ENCODE peak calls at places on chromosome 22, in four cellular contexts. M is MM.1S, T is AG09309, Y is A549. G is an unnamed sample.

GRCh38 chr22:45310331-45311032 is 748 bp downstream of the FAM118A start:
- DNase-seq in M (no peak), Y (no peak), T (no peak), G (peak; percentile 35)

GRCh38 chr22:20268350-20269012 is 363 bp upstream of the RTN4R start:
- DNase-seq in T (no peak), M (peak; percentile 36), Y (peak; percentile 44), G (peak; percentile 53)

GRCh38 chr22:30266445-30267381 is at the start of gene OSM:
- DNase-seq in Y (no peak), T (no peak), M (no peak), G (peak; percentile 93)

GRCh38 chr22:22124374-22124773 is 120.2 kb upstream of the VPREB1 start:
- DNase-seq in Y (no peak), M (no peak), T (no peak), G (no peak)

GRCh38 chr22:45546333-45547015 is 43.8 kb downstream of the FBLN1 start:
- DNase-seq in Y (no peak), T (no peak), M (no peak), G (no peak)

GRCh38 chr22:26756675-26757293 is 99.4 kb downstream of the MIAT start:
- DNase-seq in M (peak; percentile 33), T (no peak), Y (no peak), G (no peak)

GRCh38 chr22:42281284-42281683 is 10.8 kb upstream of the TCF20 start:
- DNase-seq in Y (no peak), T (no peak), M (no peak), G (no peak)

GRCh38 chr22:17781319-17782031 is 7.2 kb upstream of the BID start:
- DNase-seq in T (peak; percentile 66), Y (peak; percentile 61), M (peak; percentile 82), G (peak; percentile 92)

GRCh38 chr22:46125816-46126770 is 24.2 kb upstream of the PPARA start:
- DNase-seq in Y (no peak), M (no peak), T (no peak), G (no peak)

GRCh38 chr22:44067033-44067432 is 42.9 kb downstream of the PARVB start:
- DNase-seq in M (no peak), T (no peak), Y (no peak), G (no peak)

GRCh38 chr22:45709866-45710265 is 38.2 kb downstream of the ATXN10 start:
- DNase-seq in Y (peak; percentile 77), T (no peak), M (no peak), G (no peak)

GRCh38 chr22:41857160-41857859 is 24.4 kb downstream of the SREBF2 start:
- DNase-seq in T (no peak), M (no peak), Y (peak; percentile 71), G (peak; percentile 61)

GRCh38 chr22:19965771-19966709 is 24.4 kb upstream of the TXNRD2 start:
- DNase-seq in T (no peak), Y (no peak), M (no peak), G (peak; percentile 35)

GRCh38 chr22:43945632-43946390 is 9.4 kb upstream of the SAMM50 start:
- DNase-seq in Y (peak; percentile 69), T (no peak), M (peak; percentile 38), G (peak; percentile 71)

GRCh38 chr22:30609260-30610185 is 2.5 kb downstream of the TCN2 start:
- DNase-seq in Y (peak; percentile 59), M (peak; percentile 92), T (peak; percentile 52), G (peak; percentile 24)

GRCh38 chr22:40076702-40077645 is 82.2 kb downstream of the FAM83F start:
- DNase-seq in T (no peak), M (no peak), Y (no peak), G (no peak)

GRCh38 chr22:19798320-19798665 is 37.7 kb downstream of the TBX1 start:
- DNase-seq in T (no peak), Y (no peak), M (no peak), G (no peak)

GRCh38 chr22:26131755-26132154 is 37.5 kb upstream of the SEZ6L start:
- DNase-seq in Y (no peak), M (no peak), T (no peak), G (no peak)

GRCh38 chr22:46902436-46902835 is 140.0 kb downstream of the TBC1D22A start:
- DNase-seq in T (no peak), M (no peak), Y (no peak), G (no peak)

GRCh38 chr22:32723632-32724031 is 77.9 kb upstream of the TIMP3 start:
- DNase-seq in M (peak; percentile 89), Y (no peak), T (peak; percentile 80), G (peak; percentile 90)

GRCh38 chr22:43060213-43060612 is 29.0 kb downstream of the TTLL1 start:
- DNase-seq in M (no peak), T (no peak), Y (peak; percentile 33), G (peak; percentile 62)

GRCh38 chr22:42399315-42400271 is 32.6 kb downstream of the NFAM1 start:
- DNase-seq in M (peak; percentile 85), T (no peak), Y (no peak), G (peak; percentile 33)

GRCh38 chr22:24498826-24499225 is 3.7 kb downstream of the UPB1 start:
- DNase-seq in T (no peak), Y (no peak), M (no peak), G (no peak)

GRCh38 chr22:20239063-20239950 is 28.8 kb downstream of the RTN4R start:
- DNase-seq in M (no peak), T (no peak), Y (no peak), G (no peak)

GRCh38 chr22:19674929-19675253 is 39.4 kb upstream of the SEPTIN5 start:
- DNase-seq in M (no peak), Y (no peak), T (no peak), G (no peak)

GRCh38 chr22:17167486-17167885 is 8.4 kb upstream of the HDHD5 start:
- DNase-seq in Y (no peak), T (no peak), M (no peak), G (no peak)

GRCh38 chr22:50218153-50218995 is 17.6 kb downstream of the SELENOO start:
- DNase-seq in Y (no peak), M (no peak), T (no peak), G (no peak)

GRCh38 chr22:32880906-32881596 is 79.5 kb downstream of the TIMP3 start:
- DNase-seq in Y (no peak), M (no peak), T (no peak), G (peak; percentile 4)

GRCh38 chr22:21927174-21927823 is 25.3 kb downstream of the PPM1F start:
- DNase-seq in M (no peak), Y (no peak), T (no peak), G (no peak)

GRCh38 chr22:21000215-21000986 is 1.5 kb downstream of the THAP7 start:
- DNase-seq in Y (no peak), T (no peak), M (no peak), G (peak; percentile 27)

GRCh38 chr22:46737105-46737975 is 712 bp downstream of the CERK start:
- DNase-seq in Y (no peak), M (peak; percentile 73), T (no peak), G (peak; percentile 65)

GRCh38 chr22:49301398-49302149 is 526.1 kb downstream of the BRD1 start:
- DNase-seq in T (no peak), M (no peak), Y (no peak), G (no peak)

GRCh38 chr22:37802310-37803194 is 5.2 kb upstream of the GCAT start:
- DNase-seq in M (no peak), Y (peak; percentile 45), T (no peak), G (peak; percentile 76)

GRCh38 chr22:19661156-19661555 is 53.1 kb upstream of the SEPTIN5 start:
- DNase-seq in T (no peak), M (no peak), Y (no peak), G (no peak)

GRCh38 chr22:27222178-27222577 is 564.8 kb downstream of the MIAT start:
- DNase-seq in T (no peak), Y (no peak), M (no peak), G (no peak)

DNA sequence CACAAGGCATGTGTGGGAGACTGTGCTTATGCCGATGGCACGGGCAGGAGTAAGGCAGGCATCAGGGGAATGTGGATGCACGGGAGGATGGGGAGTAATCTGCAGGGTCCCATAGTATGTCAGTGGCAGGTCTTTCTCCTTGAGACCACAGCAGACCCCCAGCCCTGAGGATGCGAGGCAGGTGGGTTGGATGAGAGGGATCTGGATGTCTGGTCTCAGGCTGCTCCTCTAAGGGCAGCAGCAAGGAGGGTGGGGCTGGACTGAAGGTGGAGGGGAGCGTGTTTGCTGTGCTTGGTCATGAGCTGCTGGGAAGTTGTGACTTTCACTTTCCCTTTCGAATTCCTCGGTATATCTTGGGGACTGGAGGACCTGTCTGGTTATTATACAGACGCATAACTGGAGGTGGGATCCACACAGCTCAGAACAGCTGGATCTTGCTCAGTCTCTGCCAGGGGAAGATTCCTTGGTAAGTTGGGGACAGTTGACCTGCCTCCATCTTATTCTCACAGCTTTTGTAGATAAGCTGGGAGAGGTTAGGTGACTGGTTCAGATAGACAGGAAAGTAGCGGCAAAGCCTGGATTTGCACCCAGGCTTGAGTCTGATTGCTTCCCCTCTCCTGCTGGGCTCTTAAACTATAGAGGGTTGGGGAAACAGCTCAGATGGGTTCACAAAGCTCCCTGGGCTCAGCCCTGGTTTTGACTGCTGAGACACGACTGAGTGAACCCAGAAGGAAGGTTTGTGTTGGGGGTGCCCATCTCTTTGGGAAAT is at the start of gene APOL1:
- DNase-seq in T (no peak), M (peak; percentile 89), Y (peak; percentile 19), G (peak; percentile 78)
- H3K4me3 ChIP-seq in T (peak within 1 kb of the TSS; percentile 18), M (peak within 1 kb of the TSS; percentile 68), Y (peak within 1 kb of the TSS; percentile 12), G (peak within 1 kb of the TSS; percentile 25)

DNA sequence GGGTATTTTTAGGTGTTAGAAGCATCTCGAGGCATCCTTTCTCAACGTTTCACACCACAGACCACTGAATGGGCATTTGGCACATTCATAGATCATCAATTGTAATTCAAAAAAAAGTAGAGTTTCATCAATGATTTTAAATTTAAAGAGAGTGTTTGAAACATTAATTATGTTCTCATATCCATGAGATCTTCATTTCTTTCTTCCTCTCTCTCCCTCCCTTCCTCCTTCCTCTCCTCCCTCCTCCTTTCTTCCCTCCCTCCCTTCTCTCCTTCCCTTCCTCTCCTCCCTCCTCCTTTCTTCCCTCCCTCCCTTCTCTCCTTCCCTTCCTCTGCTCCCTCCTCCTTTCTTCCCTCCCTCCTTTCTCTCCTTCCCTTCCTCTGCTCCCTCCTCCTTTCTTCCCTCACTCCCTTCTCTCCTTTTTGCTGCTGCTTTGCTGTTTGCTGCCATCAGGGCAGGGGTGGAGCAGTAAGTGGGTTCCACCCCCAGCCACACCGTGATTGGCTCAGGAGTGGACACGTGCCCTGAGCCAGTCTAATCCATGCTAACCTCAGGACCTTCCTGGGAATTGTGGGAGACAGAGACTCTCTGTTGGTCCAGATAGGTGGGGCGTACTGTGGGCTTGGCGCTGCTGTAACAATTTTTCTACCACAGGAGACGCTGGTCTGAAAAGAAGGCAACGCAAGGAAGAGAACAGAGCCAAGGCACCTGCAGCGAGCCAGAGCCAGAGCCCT is 33.8 kb upstream of the APOBEC3A start:
- DNase-seq in T (peak; percentile 8), Y (peak; percentile 93), M (no peak), G (no peak)
- H3K4me3 ChIP-seq in T (peak overlapping the region; percentile 5), Y (peak overlapping the region; percentile 35), M (no peak overlapping the region), G (no peak overlapping the region)

GRCh38 chr22:28505416-28506156 is 174.1 kb downstream of the TTC28 start:
- DNase-seq in M (no peak), T (no peak), Y (no peak), G (no peak)
- H3K4me3 ChIP-seq in M (no peak overlapping the region), T (no peak overlapping the region), Y (no peak overlapping the region), G (no peak overlapping the region)

GRCh38 chr22:38870312-38870741 is 1.7 kb downstream of the CBX6 start:
- DNase-seq in Y (peak; percentile 78), T (no peak), M (peak; percentile 82), G (peak; percentile 90)
- H3K4me3 ChIP-seq in Y (peak overlapping the region; percentile 88), T (peak overlapping the region; percentile 63), M (peak overlapping the region; percentile 93), G (peak overlapping the region; percentile 93)